ENCODE peak calls at places on chromosomes 3 and 15, in four cellular contexts. V is AG10803, J is aorta, B is HTR-8/SVneo. O is an unnamed sample.
A peak's percentile ranks its signal among the peaks of the same experiment; 100 is the strongest.

GRCh38 chr15:82140859-82141258 is 95.0 kb upstream of the MEX3B start:
- DNase-seq in V (no peak), J (no peak), B (no peak), O (no peak)

GRCh38 chr3:64972793-64973192 is 285.0 kb upstream of the ADAMTS9 start:
- DNase-seq in V (peak; percentile 22), J (no peak), B (no peak), O (no peak)

GRCh38 chr3:3998140-3998977 is 199.1 kb downstream of the LRRN1 start:
- DNase-seq in V (no peak), J (no peak), B (no peak), O (no peak)

GRCh38 chr3:99330281-99330680 is 308.1 kb upstream of the COL8A1 start:
- DNase-seq in V (no peak), J (no peak), B (no peak), O (no peak)

GRCh38 chr3:142580061-142580423 is 1.5 kb upstream of the ATR start:
- DNase-seq in V (no peak), J (no peak), B (no peak), O (no peak)

GRCh38 chr15:94240486-94240885 is 9.1 kb downstream of the MCTP2 start:
- DNase-seq in V (no peak), J (no peak), B (no peak), O (no peak)

GRCh38 chr3:185176756-185177359 is 24.0 kb upstream of the C3orf70 start:
- DNase-seq in V (peak; percentile 35), J (no peak), B (peak; percentile 18), O (no peak)

GRCh38 chr3:150106752-150107428 is 136.2 kb upstream of the PFN2 start:
- DNase-seq in V (peak; percentile 100), J (no peak), B (peak; percentile 69), O (no peak)

GRCh38 chr3:142027713-142028112 is 121.6 kb downstream of the TFDP2 start:
- DNase-seq in V (peak; percentile 44), J (no peak), B (peak; percentile 18), O (no peak)

GRCh38 chr15:79166311-79166955 is 75.9 kb upstream of the RASGRF1 start:
- DNase-seq in V (no peak), J (no peak), B (no peak), O (no peak)

GRCh38 chr3:2579206-2579605 is 480.5 kb downstream of the CNTN4 start:
- DNase-seq in V (no peak), J (no peak), B (no peak), O (no peak)

GRCh38 chr3:4983739-4984510 is 4.7 kb downstream of the BHLHE40 start:
- DNase-seq in V (peak; percentile 89), J (peak; percentile 82), B (no peak), O (no peak)

GRCh38 chr3:150721285-150722130 is 17.8 kb upstream of the ERICH6 start:
- DNase-seq in V (peak; percentile 64), J (no peak), B (peak; percentile 67), O (no peak)

GRCh38 chr3:178443634-178444033 is 92.6 kb upstream of the KCNMB2 start:
- DNase-seq in V (peak; percentile 30), J (no peak), B (no peak), O (no peak)

GRCh38 chr15:85620321-85621044 is 174.2 kb downstream of the KLHL25 start:
- DNase-seq in V (peak; percentile 90), J (no peak), B (no peak), O (no peak)

GRCh38 chr15:22887157-22887951 is 48.9 kb downstream of the NIPA2 start:
- DNase-seq in V (peak; percentile 78), J (no peak), B (no peak), O (no peak)

GRCh38 chr15:49815937-49816336 is 195.1 kb downstream of the DTWD1 start:
- DNase-seq in V (peak; percentile 99), J (no peak), B (peak; percentile 4), O (no peak)

GRCh38 chr3:37279226-37279625 is 104.8 kb upstream of the LRRFIP2 start:
- DNase-seq in V (peak; percentile 87), J (no peak), B (no peak), O (no peak)

GRCh38 chr3:136818851-136819783 is at the start of gene SLC35G2:
- DNase-seq in V (peak; percentile 75), J (peak; percentile 84), B (peak; percentile 64), O (peak; percentile 68)

GRCh38 chr3:112873632-112874031 is 27.0 kb upstream of the CD200R1L start:
- DNase-seq in V (no peak), J (no peak), B (no peak), O (no peak)

GRCh38 chr3:10532939-10533730 is 27.7 kb upstream of the ATP2B2 start:
- DNase-seq in V (no peak), J (peak; percentile 35), B (no peak), O (peak; percentile 28)

GRCh38 chr15:35062164-35063099 is 22.7 kb downstream of the NANOGP8 start:
- DNase-seq in V (no peak), J (no peak), B (no peak), O (no peak)

GRCh38 chr3:77081240-77081661 is 41.4 kb downstream of the ROBO2 start:
- DNase-seq in V (no peak), J (no peak), B (no peak), O (no peak)

GRCh38 chr15:76335851-76336253 is 721 bp upstream of the ISL2 start:
- DNase-seq in V (no peak), J (no peak), B (no peak), O (no peak)

GRCh38 chr3:195070321-195070720 is 200.6 kb downstream of the XXYLT1 start:
- DNase-seq in V (no peak), J (no peak), B (no peak), O (no peak)

GRCh38 chr3:12579919-12580318 is 23.0 kb downstream of the MKRN2 start:
- DNase-seq in V (peak; percentile 40), J (no peak), B (no peak), O (no peak)

GRCh38 chr3:104564045-104564643 is 802.6 kb upstream of the ALCAM start:
- DNase-seq in V (peak; percentile 56), J (no peak), B (no peak), O (no peak)

GRCh38 chr3:29922990-29923746 is 642.3 kb downstream of the RBMS3 start:
- DNase-seq in V (peak; percentile 91), J (no peak), B (peak; percentile 47), O (no peak)

GRCh38 chr15:97858278-97858677 is 102.2 kb upstream of the ARRDC4 start:
- DNase-seq in V (no peak), J (no peak), B (no peak), O (no peak)

O was measured in upper lobe of right lung.